ENCODE peak calls at places on chromosome 14, in four cellular contexts. R is neuronal stem cell, F is thoracic aorta, U is astrocyte. A is an unnamed sample.

GRCh38 chr14:38887696-38888095 is 215.3 kb downstream of the SEC23A start:
- DNase-seq in F (no peak), R (no peak), U (no peak), A (no peak)

GRCh38 chr14:22768947-22769346 is 2.5 kb downstream of the OXA1L start:
- DNase-seq in U (no peak), F (no peak), R (no peak), A (no peak)

GRCh38 chr14:22814945-22815713 is at the start of gene SLC7A7:
- DNase-seq in U (no peak), R (no peak), F (no peak), A (no peak)

GRCh38 chr14:32694795-32695449 is 243.8 kb upstream of the NPAS3 start:
- DNase-seq in U (no peak), R (no peak), F (no peak), A (no peak)

GRCh38 chr14:102829106-102829505 is 51.9 kb downstream of the TRAF3 start:
- DNase-seq in R (no peak), U (no peak), F (no peak), A (no peak)

GRCh38 chr14:68866991-68867533 is 74.2 kb upstream of the ZFP36L1 start:
- DNase-seq in F (no peak), U (no peak), R (no peak), A (no peak)

GRCh38 chr14:51394804-51395203 is 154.8 kb downstream of the TMX1 start:
- DNase-seq in U (no peak), F (no peak), R (no peak), A (no peak)

GRCh38 chr14:53646925-53647324 is 309.7 kb downstream of the BMP4 start:
- DNase-seq in U (no peak), R (peak), F (no peak), A (no peak)

GRCh38 chr14:67666733-67667132 is 7.7 kb downstream of the VTI1B start:
- DNase-seq in U (no peak), R (no peak), F (no peak), A (no peak)

GRCh38 chr14:75821828-75822521 is 159.8 kb downstream of the TGFB3 start:
- DNase-seq in U (no peak), F (no peak), R (no peak), A (no peak)

GRCh38 chr14:48125654-48126053 is 450.2 kb upstream of the MDGA2 start:
- DNase-seq in F (no peak), U (no peak), R (peak), A (no peak)

GRCh38 chr14:74980746-74981661 is 21.7 kb upstream of the EIF2B2 start:
- DNase-seq in F (no peak), R (peak), U (peak), A (no peak)

GRCh38 chr14:92653162-92653651 is 95.2 kb downstream of the LGMN start:
- DNase-seq in U (no peak), R (no peak), F (no peak), A (no peak)

GRCh38 chr14:54725998-54726397 is 159.1 kb downstream of the SAMD4A start:
- DNase-seq in R (no peak), F (no peak), U (no peak), A (no peak)

GRCh38 chr14:94689218-94689984 is 77.2 kb downstream of the SERPINA3 start:
- DNase-seq in F (no peak), R (peak), U (peak), A (peak)

GRCh38 chr14:74978416-74978947 is 23.1 kb upstream of the PGF start:
- DNase-seq in F (no peak), R (no peak), U (no peak), A (no peak)

GRCh38 chr14:54000341-54000811 is 43.8 kb upstream of the BMP4 start:
- DNase-seq in R (no peak), F (no peak), U (peak), A (no peak)

GRCh38 chr14:43155258-43155657 is 1351.8 kb downstream of the FSCB start:
- DNase-seq in R (no peak), F (no peak), U (no peak), A (no peak)

GRCh38 chr14:28608438-28608837 is 158.1 kb upstream of the FOXG1 start:
- DNase-seq in F (no peak), U (peak), R (no peak), A (no peak)

GRCh38 chr14:65019944-65020566 is 33.4 kb downstream of the FNTB start:
- DNase-seq in U (peak), R (peak), F (no peak), A (peak)

GRCh38 chr14:36069535-36069900 is 107.0 kb downstream of the PTCSC3 start:
- DNase-seq in R (peak), U (peak), F (no peak), A (peak)

GRCh38 chr14:43872752-43873655 is 634.1 kb downstream of the FSCB start:
- DNase-seq in F (no peak), U (no peak), R (no peak), A (no peak)

GRCh38 chr14:83071888-83072501 is 1538.3 kb upstream of the SEL1L start:
- DNase-seq in F (no peak), R (peak), U (no peak), A (no peak)

GRCh38 chr14:22598099-22598895 is at the start of gene ABHD4:
- DNase-seq in U (peak), F (peak), R (peak), A (peak)

GRCh38 chr14:68911594-68912227 is 67.4 kb downstream of the ACTN1 start:
- DNase-seq in R (peak), U (peak), F (no peak), A (peak)

GRCh38 chr14:91381801-91382670 is 35.6 kb downstream of the CCDC88C start:
- DNase-seq in R (no peak), U (no peak), F (no peak), A (no peak)
- H3K4me3 ChIP-seq in R (no peak), U (no peak), F (no peak), A (no peak)

GRCh38 chr14:45095143-45095542 is 11.2 kb downstream of the PRPF39 start:
- DNase-seq in R (no peak), F (no peak), U (no peak), A (no peak)

GRCh38 chr14:45096218-45096617 is 12.3 kb downstream of the PRPF39 start:
- DNase-seq in U (no peak), R (no peak), F (no peak), A (no peak)

GRCh38 chr14:45089813-45090212 is 5.9 kb downstream of the PRPF39 start:
- DNase-seq in F (no peak), R (no peak), U (peak), A (no peak)

GRCh38 chr14:45094275-45094674 is 10.4 kb downstream of the PRPF39 start:
- DNase-seq in R (no peak), F (no peak), U (no peak), A (no peak)

DNA sequence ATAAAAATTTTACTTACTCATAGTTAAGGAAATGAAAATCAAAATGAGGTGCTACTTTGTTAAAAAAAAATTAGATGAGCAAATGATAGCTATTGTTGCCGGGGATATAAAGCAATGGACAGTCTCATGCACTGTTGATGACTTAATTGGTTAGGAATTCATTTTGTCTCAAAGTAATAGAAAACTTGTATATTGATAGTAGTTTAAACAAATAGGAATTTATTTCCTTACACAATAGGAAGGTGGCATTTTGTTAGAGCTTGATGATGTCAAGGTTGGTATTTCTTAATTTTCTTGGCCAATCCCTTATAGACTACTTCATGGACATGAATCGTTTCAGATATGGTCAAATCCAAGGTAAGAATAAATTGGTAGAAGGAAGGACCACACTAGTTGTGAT is 7.8 kb downstream of the PRPF39 start:
- DNase-seq in R (no peak), F (no peak), U (peak), A (no peak)
- H3K27ac ChIP-seq in R (no peak), F (no peak), U (no peak), A (no peak)

DNA sequence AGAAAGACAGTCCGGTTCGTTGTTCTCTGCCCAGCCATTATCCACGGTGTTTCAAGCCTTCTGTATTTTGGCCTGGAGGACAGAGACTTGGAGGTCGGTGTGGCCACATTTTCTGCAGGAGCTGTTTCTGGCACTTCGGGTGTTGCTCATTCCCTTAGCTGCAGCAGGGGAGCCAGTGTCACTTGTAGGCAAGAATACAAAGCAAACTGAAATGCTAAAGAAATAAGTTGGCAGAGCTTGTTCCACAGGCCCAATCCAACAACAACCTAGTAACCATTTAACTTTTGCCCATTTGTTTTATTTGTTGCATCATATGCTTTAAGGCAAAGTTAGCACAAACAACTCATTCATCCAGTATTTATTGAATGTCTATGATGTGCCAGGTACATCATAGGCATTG is 275.5 kb downstream of the TTC6 start:
- DNase-seq in R (no peak), F (no peak), U (no peak), A (no peak)
- H3K4me3 ChIP-seq in R (no peak), F (no peak), U (no peak), A (no peak)

GRCh38 chr14:104119119-104119699 is 19.2 kb upstream of the KIF26A start:
- DNase-seq in F (no peak), U (no peak), R (no peak), A (no peak)

GRCh38 chr14:104115691-104116543 is 22.5 kb upstream of the KIF26A start:
- DNase-seq in U (no peak), R (no peak), F (no peak), A (peak)

GRCh38 chr14:104116544-104117340 is 21.6 kb upstream of the KIF26A start:
- DNase-seq in U (no peak), R (no peak), F (no peak), A (peak)

GRCh38 chr14:104118006-104118844 is 20.2 kb upstream of the KIF26A start:
- DNase-seq in R (no peak), F (no peak), U (no peak), A (peak)

DNA sequence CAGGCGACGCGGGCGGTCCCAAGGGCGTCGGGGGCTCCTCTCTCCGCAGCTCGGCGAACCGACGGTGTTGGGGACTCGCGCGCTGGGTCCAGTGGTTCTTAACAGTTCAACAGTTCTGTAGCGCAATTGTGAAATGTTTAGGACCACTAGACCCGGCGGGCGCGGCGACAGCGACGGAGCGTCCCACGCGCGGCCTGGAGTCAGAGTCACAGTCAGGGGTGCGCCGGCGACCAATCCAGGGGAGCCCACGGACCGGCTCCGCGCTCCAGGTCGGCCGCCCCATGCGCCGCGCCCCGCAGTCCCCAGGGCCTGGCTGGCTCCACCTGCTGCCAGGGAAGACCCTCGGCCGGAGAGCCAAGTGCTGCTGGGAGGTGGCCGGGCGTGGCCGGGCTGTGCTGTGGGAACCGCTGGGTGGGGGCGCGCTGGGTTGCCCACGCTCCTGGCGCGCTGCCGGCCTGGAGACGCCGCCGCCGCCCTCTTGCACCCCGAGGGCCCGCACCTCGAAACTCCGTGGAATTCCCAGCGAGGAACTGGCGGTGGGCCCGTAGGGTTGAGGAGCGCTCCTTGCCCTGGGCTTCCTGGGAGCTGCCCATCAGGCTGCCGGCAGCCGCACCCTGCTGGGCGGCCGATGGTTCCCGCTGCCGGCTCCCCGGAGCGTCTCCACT is 20.9 kb upstream of the KIF26A start:
- DNase-seq in R (no peak), U (no peak), F (no peak), A (peak)
- H3K27ac ChIP-seq in R (no peak), U (no peak), F (no peak), A (peak)

GRCh38 chr14:95922080-95922479 is 45.4 kb downstream of the TUNAR start:
- DNase-seq in U (no peak), F (no peak), R (no peak), A (no peak)

GRCh38 chr14:95915326-95915725 is 38.7 kb downstream of the TUNAR start:
- DNase-seq in R (no peak), F (no peak), U (no peak), A (no peak)

GRCh38 chr14:95918466-95918865 is 41.8 kb downstream of the TUNAR start:
- DNase-seq in F (no peak), R (peak), U (no peak), A (no peak)
- H3K4me3 ChIP-seq in F (no peak), R (no peak), U (no peak), A (no peak)

GRCh38 chr14:55814064-55814463 is 234.1 kb downstream of the KTN1 start:
- DNase-seq in F (no peak), U (no peak), R (no peak), A (no peak)
- H3K27ac ChIP-seq in F (no peak), U (no peak), R (no peak), A (no peak)

A was measured in thyroid gland.